ENCODE peak calls at places on chromosome 6, in eight cellular contexts. V is psoas muscle; R is activated CD4-positive, alpha-beta T cell treated with anti-CD3 and anti-CD28 coated beads for 24 hours; A is HEK293T; F is HFFc6; X is CD8-positive, alpha-beta memory T cell; N is GM13976; I is NCI-H510A. M is an unnamed sample.
A peak's percentile ranks its signal among the peaks of the same experiment; 100 is the strongest.

GRCh38 chr6:12606616-12607015 is 110.0 kb upstream of the PHACTR1 start:
- DNase-seq in V (no peak), R (no peak), A (no peak), F (no peak), X (no peak), N (no peak), I (no peak), M (no peak)

GRCh38 chr6:148761532-148761951 is 14.7 kb downstream of the UST start:
- DNase-seq in V (peak; percentile 19), R (no peak), A (no peak), F (no peak), X (peak; percentile 73), N (no peak), I (no peak), M (no peak)

GRCh38 chr6:38188677-38189335 is 369.3 kb downstream of the ZFAND3 start:
- DNase-seq in V (no peak), R (no peak), A (no peak), F (no peak), X (no peak), N (no peak), I (no peak), M (no peak)

GRCh38 chr6:29611426-29611825 is 21.6 kb downstream of the GABBR1 start:
- DNase-seq in V (no peak), R (no peak), A (no peak), F (no peak), X (no peak), N (no peak), I (no peak), M (no peak)

GRCh38 chr6:12313992-12314589 is 23.9 kb downstream of the EDN1 start:
- DNase-seq in V (no peak), R (no peak), A (no peak), F (peak; percentile 41), X (no peak), N (no peak), I (no peak), M (no peak)

GRCh38 chr6:106119526-106119925 is 33.4 kb downstream of the PRDM1 start:
- DNase-seq in V (no peak), R (no peak), A (no peak), F (no peak), X (no peak), N (no peak), I (no peak), M (no peak)

GRCh38 chr6:126182650-126183311 is 157.1 kb upstream of the CENPW start:
- DNase-seq in V (no peak), R (no peak), A (no peak), F (no peak), X (no peak), N (no peak), I (no peak), M (peak; percentile 26)

GRCh38 chr6:56868687-56869086 is 86.2 kb upstream of the BEND6 start:
- DNase-seq in V (no peak), R (no peak), A (no peak), F (peak; percentile 73), X (no peak), N (no peak), I (no peak), M (no peak)

GRCh38 chr6:29451471-29452193 is 5.2 kb downstream of the OR11A1 start:
- DNase-seq in V (no peak), R (no peak), A (no peak), F (peak; percentile 15), X (no peak), N (no peak), I (no peak), M (no peak)

GRCh38 chr6:111677186-111677990 is 71.7 kb upstream of the TRAF3IP2 start:
- DNase-seq in V (no peak), R (no peak), A (no peak), F (no peak), X (no peak), N (no peak), I (no peak), M (no peak)

GRCh38 chr6:43308101-43308989 is at the start of gene CRIP3:
- DNase-seq in V (no peak), R (peak; percentile 34), A (no peak), F (no peak), X (peak; percentile 28), N (peak; percentile 63), I (no peak), M (no peak)

GRCh38 chr6:6783736-6784135 is 195.2 kb downstream of the LY86 start:
- DNase-seq in V (no peak), R (no peak), A (no peak), F (no peak), X (no peak), N (no peak), I (no peak), M (no peak)

GRCh38 chr6:156719720-156720563 is 57.2 kb upstream of the ARID1B start:
- DNase-seq in V (peak; percentile 97), R (peak; percentile 56), A (no peak), F (peak; percentile 83), X (peak; percentile 68), N (peak; percentile 79), I (peak; percentile 68), M (peak; percentile 65)

GRCh38 chr6:16804007-16804303 is 42.7 kb upstream of the ATXN1 start:
- DNase-seq in V (no peak), R (no peak), A (no peak), F (no peak), X (no peak), N (no peak), I (no peak), M (no peak)

GRCh38 chr6:80767808-80768207 is 661.3 kb downstream of the BCKDHB start:
- DNase-seq in V (peak; percentile 52), R (no peak), A (no peak), F (peak; percentile 80), X (no peak), N (no peak), I (no peak), M (no peak)

GRCh38 chr6:46490425-46491200 is 636 bp downstream of the RCAN2 start:
- DNase-seq in V (peak; percentile 22), R (no peak), A (peak; percentile 54), F (no peak), X (no peak), N (peak; percentile 53), I (peak; percentile 30), M (no peak)